ENCODE peak calls at places on chromosomes 13 and 19, in eight cellular contexts. H is GM23338, D is GM23248, Q is OCI-LY7, G is hepatocyte, F is MM.1S, J is neural progenitor cell, I is PC-3. K is an unnamed sample.

GRCh38 chr19:2426661-2427322 is 594 bp downstream of the TIMM13 start:
- DNase-seq in H (peak), D (peak), Q (peak), G (peak), F (peak), J (peak), I (peak), K (peak)

GRCh38 chr13:26679411-26679810 is 81.2 kb downstream of the GPR12 start:
- DNase-seq in H (no peak), D (peak), Q (no peak), G (no peak), F (no peak), J (no peak), I (peak), K (no peak)

GRCh38 chr19:11365557-11366117 is 8.8 kb upstream of the SWSAP1 start:
- DNase-seq in H (no peak), D (no peak), Q (no peak), G (no peak), F (no peak), J (no peak), I (no peak), K (no peak)

GRCh38 chr13:70817571-70817970 is 709.3 kb upstream of the KLHL1 start:
- DNase-seq in H (no peak), D (no peak), Q (no peak), G (no peak), F (no peak), J (no peak), I (peak), K (no peak)

GRCh38 chr19:1856698-1857603 is 6.4 kb downstream of the KLF16 start:
- DNase-seq in H (peak), D (peak), Q (peak), G (peak), F (peak), J (peak), I (peak), K (no peak)

GRCh38 chr19:27754700-27755099 is 1458.3 kb downstream of the UQCRFS1 start:
- DNase-seq in H (no peak), D (no peak), Q (no peak), G (no peak), F (no peak), J (no peak), I (no peak), K (no peak)

GRCh38 chr13:70792121-70792520 is 683.9 kb upstream of the KLHL1 start:
- DNase-seq in H (peak), D (no peak), Q (no peak), G (no peak), F (no peak), J (peak), I (peak), K (no peak)

GRCh38 chr13:24716011-24716410 is 35.8 kb downstream of the ATP12A start:
- DNase-seq in H (peak), D (no peak), Q (no peak), G (no peak), F (no peak), J (no peak), I (no peak), K (no peak)

GRCh38 chr19:55494172-55494761 is 6.0 kb downstream of the SSC5D start:
- DNase-seq in H (no peak), D (no peak), Q (no peak), G (no peak), F (no peak), J (no peak), I (no peak), K (no peak)

GRCh38 chr13:101258071-101258470 is 158.2 kb downstream of the NALCN start:
- DNase-seq in H (peak), D (peak), Q (no peak), G (peak), F (peak), J (peak), I (peak), K (peak)

GRCh38 chr19:3358919-3359849 is 7.2 kb upstream of the NFIC start:
- DNase-seq in H (peak), D (peak), Q (peak), G (peak), F (peak), J (peak), I (peak), K (no peak)

GRCh38 chr19:16338470-16339360 is 14.1 kb downstream of the KLF2 start:
- DNase-seq in H (peak), D (peak), Q (peak), G (no peak), F (no peak), J (no peak), I (peak), K (peak)

GRCh38 chr19:44228318-44228717 is 16.0 kb downstream of the ZNF227 start:
- DNase-seq in H (no peak), D (no peak), Q (no peak), G (no peak), F (no peak), J (no peak), I (no peak), K (no peak)

GRCh38 chr19:19315444-19315843 is 4.9 kb downstream of the SUGP1 start:
- DNase-seq in H (peak), D (no peak), Q (no peak), G (no peak), F (no peak), J (no peak), I (no peak), K (no peak)

GRCh38 chr19:47509973-47510372 is 4.9 kb downstream of the NAPA start:
- DNase-seq in H (no peak), D (peak), Q (no peak), G (no peak), F (no peak), J (no peak), I (peak), K (no peak)

GRCh38 chr19:3458595-3459284 is 21.6 kb downstream of the SMIM24 start:
- DNase-seq in H (peak), D (peak), Q (no peak), G (peak), F (no peak), J (peak), I (no peak), K (no peak)

GRCh38 chr13:64446372-64446771 is 2783.8 kb downstream of the PCDH9 start:
- DNase-seq in H (peak), D (no peak), Q (no peak), G (peak), F (no peak), J (no peak), I (peak), K (peak)

GRCh38 chr13:52348983-52349780 is 56.8 kb downstream of the THSD1 start:
- DNase-seq in H (no peak), D (peak), Q (no peak), G (peak), F (no peak), J (no peak), I (peak), K (peak)

GRCh38 chr13:110777251-110777820 is 63.8 kb downstream of the ING1 start:
- DNase-seq in H (no peak), D (no peak), Q (no peak), G (no peak), F (no peak), J (no peak), I (no peak), K (no peak)

GRCh38 chr13:33194820-33195692 is 90.5 kb downstream of the STARD13 start:
- DNase-seq in H (no peak), D (peak), Q (no peak), G (peak), F (no peak), J (no peak), I (peak), K (no peak)

GRCh38 chr13:25032160-25032559 is 63.8 kb upstream of the PABPC3 start:
- DNase-seq in H (no peak), D (no peak), Q (no peak), G (no peak), F (no peak), J (no peak), I (no peak), K (no peak)

DNA sequence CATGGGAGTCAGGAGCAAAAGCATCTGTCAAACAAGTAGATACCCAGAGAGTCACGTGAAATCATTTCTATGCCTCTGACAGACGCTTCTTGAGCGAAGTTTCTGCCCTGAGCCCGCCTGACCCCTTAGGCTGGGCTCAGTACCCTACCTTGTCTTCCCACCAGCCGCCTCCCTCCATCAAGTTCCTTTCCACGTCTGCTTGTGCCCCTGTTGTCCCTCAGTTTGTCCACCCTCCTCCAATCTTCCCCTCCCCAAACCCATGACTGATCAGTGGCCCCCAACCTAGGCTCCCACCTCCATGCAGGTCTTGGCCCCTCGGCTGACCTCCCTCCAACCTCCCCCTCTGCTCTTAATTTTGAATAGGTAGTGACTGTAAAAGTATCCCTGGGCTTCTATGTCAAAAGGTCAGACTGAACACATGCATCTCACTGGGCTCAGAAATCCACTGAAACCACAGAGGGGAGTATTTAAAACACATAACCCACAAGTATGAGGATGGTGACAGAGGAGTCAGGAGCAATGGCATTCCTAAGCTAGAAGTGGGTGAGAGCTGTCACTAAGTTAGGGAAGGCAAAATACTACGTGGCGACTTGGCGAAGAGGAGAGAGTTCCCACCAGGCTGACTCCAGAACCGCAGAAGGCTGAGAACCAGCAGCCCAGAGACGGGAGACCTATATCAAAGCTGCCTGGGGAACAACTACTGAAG is 1.7 kb upstream of the ZNF446 start:
- DNase-seq in H (no peak), D (peak), Q (no peak), G (no peak), F (no peak), J (no peak), I (no peak), K (no peak)
- TF ChIP-seq EZH2phosphoT487 in H (no peak), D (no peak), Q (no peak), G (no peak), F (no peak), J (no peak), I (no peak), K (no peak)

GRCh38 chr13:106786006-106786579 is 218.2 kb upstream of the ARGLU1 start:
- DNase-seq in H (no peak), D (no peak), Q (peak), G (no peak), F (no peak), J (no peak), I (no peak), K (no peak)
- TF ChIP-seq EZH2phosphoT487 in H (no peak), D (no peak), Q (no peak), G (no peak), F (no peak), J (no peak), I (no peak), K (no peak)

GRCh38 chr13:59494560-59494970 is 669.2 kb downstream of the DIAPH3 start:
- DNase-seq in H (no peak), D (peak), Q (no peak), G (no peak), F (no peak), J (no peak), I (no peak), K (no peak)
- TF ChIP-seq EZH2phosphoT487 in H (no peak), D (no peak), Q (no peak), G (no peak), F (no peak), J (no peak), I (no peak), K (no peak)

GRCh38 chr19:34475975-34476594 is 5.5 kb upstream of the WTIP start:
- DNase-seq in H (peak), D (peak), Q (no peak), G (no peak), F (no peak), J (no peak), I (no peak), K (no peak)
- TF ChIP-seq EZH2phosphoT487 in H (no peak), D (no peak), Q (no peak), G (no peak), F (no peak), J (no peak), I (no peak), K (no peak)

DNA sequence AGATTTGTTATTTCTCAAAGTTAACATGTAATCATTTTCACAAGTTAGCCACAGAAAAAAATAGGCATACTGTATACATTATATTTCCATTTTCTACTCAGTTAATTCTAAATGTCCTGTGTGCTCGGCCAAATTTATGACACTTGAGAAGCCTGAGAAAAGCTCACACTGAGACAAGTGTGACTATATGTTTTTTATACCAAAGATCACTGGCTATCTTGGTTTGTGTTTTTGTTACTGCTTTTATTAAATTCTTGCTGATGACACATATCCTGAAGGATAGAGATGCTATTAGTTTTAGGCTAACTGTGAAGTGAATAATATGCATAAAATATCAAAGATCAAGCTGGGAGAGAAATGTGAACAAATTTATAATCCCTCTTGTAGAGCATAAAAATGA is 49.3 kb upstream of the IL17D start:
- DNase-seq in H (no peak), D (peak), Q (no peak), G (no peak), F (no peak), J (no peak), I (peak), K (no peak)
- TF ChIP-seq EZH2phosphoT487 in H (no peak), D (no peak), Q (no peak), G (no peak), F (no peak), J (no peak), I (no peak), K (no peak)

GRCh38 chr19:40192758-40193586 is 1.7 kb downstream of the MAP3K10 start:
- DNase-seq in H (peak), D (peak), Q (no peak), G (no peak), F (no peak), J (no peak), I (no peak), K (no peak)

GRCh38 chr19:40193587-40193849 is 2.3 kb downstream of the MAP3K10 start:
- DNase-seq in H (no peak), D (peak), Q (no peak), G (no peak), F (no peak), J (no peak), I (no peak), K (no peak)

GRCh38 chr19:40190891-40191835 is at the start of gene MAP3K10:
- DNase-seq in H (peak), D (peak), Q (peak), G (peak), F (peak), J (peak), I (peak), K (no peak)

DNA sequence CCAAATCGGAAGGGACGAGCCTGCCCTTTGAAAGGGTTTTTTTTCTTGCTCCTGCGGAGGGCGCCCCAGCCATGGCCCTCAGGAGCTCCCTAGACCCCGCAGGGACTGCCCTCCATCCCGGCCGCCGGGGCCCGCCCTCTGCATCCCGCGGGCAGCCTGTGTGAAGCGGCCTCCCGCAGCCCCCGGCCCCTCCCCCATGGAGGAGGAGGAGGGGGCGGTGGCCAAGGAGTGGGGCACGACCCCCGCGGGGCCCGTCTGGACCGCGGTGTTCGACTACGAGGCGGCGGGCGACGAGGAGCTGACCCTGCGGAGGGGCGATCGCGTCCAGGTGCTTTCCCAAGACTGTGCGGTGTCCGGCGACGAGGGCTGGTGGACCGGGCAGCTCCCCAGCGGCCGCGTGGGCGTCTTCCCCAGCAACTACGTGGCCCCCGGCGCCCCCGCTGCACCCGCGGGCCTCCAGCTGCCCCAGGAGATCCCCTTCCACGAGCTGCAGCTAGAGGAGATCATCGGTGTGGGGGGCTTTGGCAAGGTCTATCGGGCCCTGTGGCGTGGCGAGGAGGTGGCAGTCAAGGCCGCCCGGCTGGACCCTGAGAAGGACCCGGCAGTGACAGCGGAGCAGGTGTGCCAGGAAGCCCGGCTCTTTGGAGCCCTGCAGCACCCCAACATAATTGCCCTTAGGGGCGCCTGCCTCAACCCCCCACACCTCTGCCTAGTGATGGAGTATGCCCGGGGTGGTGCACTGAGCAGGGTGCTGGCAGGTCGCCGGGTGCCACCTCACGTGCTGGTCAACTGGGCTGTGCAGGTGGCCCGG is 815 bp downstream of the MAP3K10 start:
- DNase-seq in H (peak), D (peak), Q (peak), G (peak), F (peak), J (peak), I (peak), K (no peak)
- TF ChIP-seq EZH2phosphoT487 in H (no peak), D (no peak), Q (no peak), G (no peak), F (no peak), J (no peak), I (no peak), K (no peak)

DNA sequence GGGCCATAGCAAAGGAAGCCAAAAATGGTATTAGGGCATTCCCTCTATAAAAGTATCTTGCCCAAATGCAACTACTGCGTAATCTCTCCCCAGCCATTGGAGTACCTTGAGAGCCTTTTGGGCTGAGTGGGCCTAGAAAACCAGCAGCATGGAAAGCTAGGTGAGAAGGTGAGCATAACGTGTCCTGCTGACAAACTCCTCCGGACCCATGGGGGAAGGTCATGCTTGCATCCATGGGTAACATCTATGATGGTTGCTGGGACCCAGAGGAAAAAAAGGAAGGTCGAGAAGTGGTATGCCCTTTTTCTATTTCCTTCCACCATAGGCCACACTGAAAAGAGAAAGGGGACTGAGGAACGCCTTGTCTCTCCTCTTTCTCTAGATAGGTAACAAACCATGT is 57.4 kb downstream of the ZNF728 start:
- DNase-seq in H (peak), D (peak), Q (peak), G (no peak), F (no peak), J (peak), I (no peak), K (peak)
- TF ChIP-seq EZH2phosphoT487 in H (no peak), D (no peak), Q (no peak), G (no peak), F (no peak), J (no peak), I (no peak), K (no peak)

GRCh38 chr19:8641908-8642547 is 11.6 kb downstream of the NFILZ start:
- DNase-seq in H (peak), D (peak), Q (peak), G (peak), F (peak), J (peak), I (peak), K (peak)
- TF ChIP-seq EZH2phosphoT487 in H (no peak), D (no peak), Q (no peak), G (no peak), F (no peak), J (no peak), I (no peak), K (no peak)

DNA sequence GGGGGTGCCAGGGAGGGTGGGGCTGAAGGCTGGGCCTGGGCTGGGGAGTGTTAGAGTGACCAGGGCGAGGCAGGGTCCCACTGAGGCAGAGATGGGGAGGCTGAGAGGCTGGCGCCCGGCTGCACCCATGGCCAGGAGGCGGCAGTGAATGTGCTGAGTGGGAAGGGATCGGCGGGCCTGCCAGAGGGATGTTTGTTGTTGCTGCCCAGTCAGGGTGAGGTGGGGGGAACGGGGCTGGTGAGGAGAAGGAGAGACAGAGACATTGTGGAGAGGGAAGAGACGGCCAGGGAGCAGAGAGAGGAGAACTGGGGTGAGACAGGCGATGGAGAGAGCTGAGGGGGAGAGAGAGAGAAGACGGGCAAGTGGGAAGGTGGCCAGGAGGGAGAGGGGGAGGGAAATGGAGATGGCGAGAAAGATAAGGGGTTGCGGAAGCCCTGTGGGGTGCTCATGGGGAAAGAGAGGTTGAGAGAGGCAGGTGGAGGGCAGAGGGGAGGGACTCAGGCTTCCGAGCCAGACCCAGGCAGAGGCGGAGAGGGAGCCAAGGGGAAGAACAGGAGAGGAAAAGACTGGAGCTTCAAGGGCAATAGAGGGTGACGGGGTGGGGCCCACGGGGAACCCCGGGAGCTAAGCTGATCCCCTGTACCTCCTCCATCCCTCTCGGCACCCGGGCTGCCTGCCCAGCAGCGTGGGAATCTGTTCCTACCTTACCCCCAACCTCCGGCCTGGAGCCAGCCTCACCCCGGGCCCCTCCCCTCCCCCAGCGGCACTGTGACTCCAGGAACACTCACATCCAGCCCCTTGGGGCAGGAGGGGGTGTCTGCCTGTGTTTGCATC is 690 bp upstream of the B3GNT8 start:
- DNase-seq in H (peak), D (peak), Q (no peak), G (peak), F (no peak), J (peak), I (no peak), K (no peak)
- TF ChIP-seq EZH2phosphoT487 in H (no peak), D (no peak), Q (no peak), G (no peak), F (no peak), J (no peak), I (no peak), K (no peak)

DNA sequence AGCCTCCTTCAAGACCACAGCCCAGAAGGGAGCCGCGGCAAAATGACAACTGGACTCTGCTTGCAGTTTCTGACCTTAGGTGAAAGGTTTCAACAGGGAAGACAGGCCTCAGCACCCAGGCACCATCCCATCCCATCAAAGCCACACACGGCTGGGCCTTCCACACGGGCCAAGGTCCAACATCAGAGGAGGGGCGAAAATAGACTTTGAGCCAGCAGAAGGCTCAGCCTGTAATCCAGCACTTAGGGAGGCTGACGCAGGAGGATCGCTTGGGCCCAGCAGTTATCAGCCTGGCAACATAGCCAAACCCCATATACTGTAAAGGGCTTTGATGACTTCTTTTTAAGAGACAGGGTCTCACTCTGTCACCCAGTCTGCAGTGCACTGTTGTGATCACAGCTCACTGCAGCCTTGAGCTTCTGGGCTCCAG is 26.8 kb upstream of the TINCR start:
- DNase-seq in H (no peak), D (no peak), Q (no peak), G (peak), F (no peak), J (no peak), I (no peak), K (no peak)
- TF ChIP-seq EZH2phosphoT487 in H (no peak), D (no peak), Q (no peak), G (no peak), F (no peak), J (no peak), I (no peak), K (no peak)

K was measured in HCT116.